ENCODE peak calls at places on chromosomes 11 and 22, in five cellular contexts. G is Calu3, P is PC-3, B is esophagus squamous epithelium, V is Kasumi-1. L is an unnamed sample.

GRCh38 chr22:25068701-25069100 is 116.2 kb downstream of the KIAA1671 start:
- DNase-seq in B (no peak), G (no peak), V (no peak), P (no peak), L (no peak)

GRCh38 chr11:70068345-70068744 is 9.8 kb upstream of the ANO1 start:
- DNase-seq in V (no peak), G (no peak), P (no peak), B (no peak), L (no peak)

GRCh38 chr22:43878079-43878795 is 13.6 kb downstream of the PNPLA5 start:
- DNase-seq in P (no peak), B (no peak), V (no peak), G (no peak), L (no peak)

GRCh38 chr11:124724854-124725718 is 14.7 kb upstream of the NRGN start:
- DNase-seq in P (no peak), B (no peak), G (peak), V (peak), L (no peak)

GRCh38 chr11:8959546-8960166 is 4.6 kb downstream of the TMEM9B start:
- DNase-seq in V (peak), B (no peak), P (peak), G (peak), L (no peak)

GRCh38 chr22:17786435-17787158 is 12.3 kb upstream of the BID start:
- DNase-seq in V (no peak), G (no peak), B (no peak), P (no peak), L (no peak)

GRCh38 chr22:37075046-37075445 is 23.5 kb downstream of the KCTD17 start:
- DNase-seq in G (no peak), V (no peak), B (no peak), P (no peak), L (no peak)

GRCh38 chr11:28058333-28058732 is 49.6 kb downstream of the KIF18A start:
- DNase-seq in V (no peak), G (no peak), B (no peak), P (no peak), L (no peak)

GRCh38 chr11:101929516-101929915 is 13.2 kb upstream of the ANGPTL5 start:
- DNase-seq in G (no peak), B (no peak), V (no peak), P (no peak), L (no peak)

L was measured in NCI-H1436 treated with DMSO at 0.1 percent for 48 hours.